ENCODE peak calls at places on chromosomes 16 and 17, in five cellular contexts. W is WTC11; K is stimulated activated CD8-positive, alpha-beta memory T cell treated with anti-CD3 and anti-CD28 coated beads, Interleukin-4, amount 100 ng/mL, for 24 hours; O is ureter; T is stimulated activated CD4-positive, alpha-beta T cell treated with anti-CD3 and anti-CD28 coated beads, TNF-alpha, amount 100 ng/mL, for 24 hours. N is an unnamed sample.

GRCh38 chr16:3017806-3018506 is at the start of gene CLDN6:
- DNase-seq in T (no peak), K (no peak), W (peak), O (no peak), N (no peak)

GRCh38 chr16:35197656-35198055 is 1738.2 kb downstream of the TP53TG3F start:
- DNase-seq in K (no peak), W (no peak), O (no peak), T (no peak), N (no peak)

GRCh38 chr17:41678907-41679739 is 9.6 kb upstream of the EIF1 start:
- DNase-seq in O (no peak), T (peak), W (no peak), K (no peak), N (no peak)

GRCh38 chr17:81154961-81155360 is 10.3 kb upstream of the PVALEF start:
- DNase-seq in W (no peak), T (no peak), O (no peak), K (no peak), N (no peak)

GRCh38 chr17:27848941-27849340 is 44.2 kb downstream of the LYRM9 start:
- DNase-seq in W (no peak), O (no peak), T (no peak), K (no peak), N (no peak)

GRCh38 chr17:27793168-27793905 is 7.0 kb downstream of the NOS2 start:
- DNase-seq in T (no peak), O (no peak), W (peak), K (no peak), N (no peak)

GRCh38 chr16:56779956-56780355 is 50.0 kb downstream of the NUP93 start:
- DNase-seq in K (no peak), W (no peak), O (no peak), T (no peak), N (no peak)

GRCh38 chr17:66523378-66524174 is 221.2 kb downstream of the PRKCA start:
- DNase-seq in K (no peak), O (no peak), T (no peak), W (no peak), N (peak)

GRCh38 chr17:73166731-73167581 is 2.1 kb downstream of the SSTR2 start:
- DNase-seq in K (no peak), O (no peak), W (no peak), T (no peak), N (no peak)

GRCh38 chr16:55328611-55329569 is 4.9 kb downstream of the IRX6 start:
- DNase-seq in O (no peak), W (peak), K (no peak), T (no peak), N (no peak)

GRCh38 chr17:44309472-44309871 is 1.1 kb downstream of the RUNDC3A start:
- DNase-seq in T (no peak), W (no peak), K (no peak), O (no peak), N (no peak)

GRCh38 chr17:74972107-74972972 is at the start of gene HID1:
- DNase-seq in K (peak), W (peak), T (peak), O (peak), N (peak)

GRCh38 chr16:86185089-86185488 is 286.1 kb downstream of the IRF8 start:
- DNase-seq in O (no peak), K (no peak), T (no peak), W (no peak), N (no peak)

GRCh38 chr16:57141822-57142631 is 43.8 kb downstream of the PSME3IP1 start:
- DNase-seq in O (no peak), K (no peak), T (no peak), W (no peak), N (no peak)

GRCh38 chr16:928526-928925 is 42.3 kb downstream of the LMF1 start:
- DNase-seq in O (no peak), K (no peak), W (no peak), T (no peak), N (no peak)

GRCh38 chr16:14315683-14316320 is 244.7 kb downstream of the MRTFB start:
- DNase-seq in O (no peak), W (no peak), T (no peak), K (no peak), N (no peak)

GRCh38 chr17:31320791-31321190 is 631 bp downstream of the EVI2A start:
- DNase-seq in O (no peak), W (no peak), T (no peak), K (no peak), N (no peak)

GRCh38 chr16:86448306-86448705 is 62.0 kb upstream of the FOXF1 start:
- DNase-seq in W (no peak), K (no peak), O (no peak), T (no peak), N (no peak)

GRCh38 chr16:27999687-28000086 is 63.8 kb downstream of the GSG1L start:
- DNase-seq in K (no peak), T (no peak), W (no peak), O (no peak), N (no peak)

GRCh38 chr17:6303664-6304063 is 131.3 kb downstream of the AIPL1 start:
- DNase-seq in W (peak), T (no peak), O (no peak), K (no peak), N (peak)

GRCh38 chr17:77337150-77337549 is 196.4 kb downstream of the SEC14L1 start:
- DNase-seq in O (no peak), W (no peak), K (no peak), T (no peak), N (no peak)

GRCh38 chr17:17780941-17781590 is 55.7 kb downstream of the SREBF1 start:
- DNase-seq in T (no peak), O (no peak), K (no peak), W (peak), N (no peak)

GRCh38 chr17:75191584-75191983 is 8.8 kb upstream of the SUMO2 start:
- DNase-seq in T (no peak), K (no peak), O (no peak), W (no peak), N (no peak)

GRCh38 chr17:66610734-66611133 is 224.2 kb upstream of the CACNG5 start:
- DNase-seq in K (no peak), T (no peak), W (no peak), O (no peak), N (no peak)

GRCh38 chr16:77288222-77288621 is 89.0 kb downstream of the SYCE1L start:
- DNase-seq in W (no peak), O (no peak), K (no peak), T (no peak), N (no peak)

GRCh38 chr17:67165201-67165600 is 79.8 kb downstream of the HELZ start:
- DNase-seq in W (no peak), O (no peak), T (no peak), K (no peak), N (no peak)

GRCh38 chr16:83954577-83955016 is 1.6 kb downstream of the OSGIN1 start:
- DNase-seq in K (no peak), T (no peak), O (no peak), W (no peak), N (peak)

GRCh38 chr16:80804061-80804450 is 342 bp downstream of the CDYL2 start:
- DNase-seq in T (peak), K (peak), W (peak), O (peak), N (peak)

N was measured in mucosa of gallbladder.